ENCODE peak calls at places on chromosomes 1 and 21, in five cellular contexts. One of them, this sample, is unnamed.

GRCh38 chr1:168485048-168485447 is 58.7 kb downstream of the XCL2 start:
- DNase-seq in mucosa of descending colon: peak
- DNase-seq in SW480: no peak
- DNase-seq in activated T-helper 1 cell treated with anti-CD3 and anti-CD28 coated beads, Interleukin-12 subunit alpha, Interleukin-12 subunit beta, Interleukin-2, Interleukin-4 antibody, amounts not matched to agents 30 ng/mL and 10 ng/mL and 1 ng/mL, durations not matched to agents 14 hours and 24 hours and 36 hours: no peak
- DNase-seq in heart right ventricle: no peak
- DNase-seq in this sample: no peak

GRCh38 chr1:90564164-90564563 is 152.9 kb downstream of the BARHL2 start:
- DNase-seq in mucosa of descending colon: no peak
- DNase-seq in SW480: no peak
- DNase-seq in activated T-helper 1 cell treated with anti-CD3 and anti-CD28 coated beads, Interleukin-12 subunit alpha, Interleukin-12 subunit beta, Interleukin-2, Interleukin-4 antibody, amounts not matched to agents 30 ng/mL and 10 ng/mL and 1 ng/mL, durations not matched to agents 14 hours and 24 hours and 36 hours: no peak
- DNase-seq in heart right ventricle: no peak
- DNase-seq in this sample: no peak

GRCh38 chr1:76680676-76681075 is 186.6 kb upstream of the ST6GALNAC5 start:
- DNase-seq in mucosa of descending colon: no peak
- DNase-seq in SW480: no peak
- DNase-seq in activated T-helper 1 cell treated with anti-CD3 and anti-CD28 coated beads, Interleukin-12 subunit alpha, Interleukin-12 subunit beta, Interleukin-2, Interleukin-4 antibody, amounts not matched to agents 30 ng/mL and 10 ng/mL and 1 ng/mL, durations not matched to agents 14 hours and 24 hours and 36 hours: no peak
- DNase-seq in heart right ventricle: no peak
- DNase-seq in this sample: no peak

GRCh38 chr1:27542463-27543273 is 52.7 kb upstream of the WASF2 start:
- DNase-seq in mucosa of descending colon: no peak
- DNase-seq in SW480: peak
- DNase-seq in activated T-helper 1 cell treated with anti-CD3 and anti-CD28 coated beads, Interleukin-12 subunit alpha, Interleukin-12 subunit beta, Interleukin-2, Interleukin-4 antibody, amounts not matched to agents 30 ng/mL and 10 ng/mL and 1 ng/mL, durations not matched to agents 14 hours and 24 hours and 36 hours: no peak
- DNase-seq in heart right ventricle: peak
- DNase-seq in this sample: no peak

GRCh38 chr21:37061926-37062591 is 10.8 kb downstream of the PIGP start:
- DNase-seq in mucosa of descending colon: no peak
- DNase-seq in SW480: peak
- DNase-seq in activated T-helper 1 cell treated with anti-CD3 and anti-CD28 coated beads, Interleukin-12 subunit alpha, Interleukin-12 subunit beta, Interleukin-2, Interleukin-4 antibody, amounts not matched to agents 30 ng/mL and 10 ng/mL and 1 ng/mL, durations not matched to agents 14 hours and 24 hours and 36 hours: no peak
- DNase-seq in heart right ventricle: no peak
- DNase-seq in this sample: no peak

GRCh38 chr21:32599146-32599925 is 12.8 kb downstream of the CFAP298 start:
- DNase-seq in mucosa of descending colon: no peak
- DNase-seq in SW480: peak
- DNase-seq in activated T-helper 1 cell treated with anti-CD3 and anti-CD28 coated beads, Interleukin-12 subunit alpha, Interleukin-12 subunit beta, Interleukin-2, Interleukin-4 antibody, amounts not matched to agents 30 ng/mL and 10 ng/mL and 1 ng/mL, durations not matched to agents 14 hours and 24 hours and 36 hours: no peak
- DNase-seq in heart right ventricle: no peak
- DNase-seq in this sample: no peak

GRCh38 chr1:24850353-24850905 is 79.6 kb downstream of the RUNX3 start:
- DNase-seq in mucosa of descending colon: no peak
- DNase-seq in SW480: no peak
- DNase-seq in activated T-helper 1 cell treated with anti-CD3 and anti-CD28 coated beads, Interleukin-12 subunit alpha, Interleukin-12 subunit beta, Interleukin-2, Interleukin-4 antibody, amounts not matched to agents 30 ng/mL and 10 ng/mL and 1 ng/mL, durations not matched to agents 14 hours and 24 hours and 36 hours: no peak
- DNase-seq in heart right ventricle: no peak
- DNase-seq in this sample: no peak

GRCh38 chr1:3630914-3631313 is 6.1 kb downstream of the TPRG1L start:
- DNase-seq in mucosa of descending colon: no peak
- DNase-seq in SW480: no peak
- DNase-seq in activated T-helper 1 cell treated with anti-CD3 and anti-CD28 coated beads, Interleukin-12 subunit alpha, Interleukin-12 subunit beta, Interleukin-2, Interleukin-4 antibody, amounts not matched to agents 30 ng/mL and 10 ng/mL and 1 ng/mL, durations not matched to agents 14 hours and 24 hours and 36 hours: no peak
- DNase-seq in heart right ventricle: no peak
- DNase-seq in this sample: no peak

GRCh38 chr1:50266509-50266908 is 156.7 kb downstream of the DMRTA2 start:
- DNase-seq in mucosa of descending colon: no peak
- DNase-seq in SW480: peak
- DNase-seq in activated T-helper 1 cell treated with anti-CD3 and anti-CD28 coated beads, Interleukin-12 subunit alpha, Interleukin-12 subunit beta, Interleukin-2, Interleukin-4 antibody, amounts not matched to agents 30 ng/mL and 10 ng/mL and 1 ng/mL, durations not matched to agents 14 hours and 24 hours and 36 hours: no peak
- DNase-seq in heart right ventricle: no peak
- DNase-seq in this sample: no peak

GRCh38 chr1:180905927-180906326 is 6.8 kb upstream of the KIAA1614 start:
- DNase-seq in mucosa of descending colon: no peak
- DNase-seq in SW480: no peak
- DNase-seq in activated T-helper 1 cell treated with anti-CD3 and anti-CD28 coated beads, Interleukin-12 subunit alpha, Interleukin-12 subunit beta, Interleukin-2, Interleukin-4 antibody, amounts not matched to agents 30 ng/mL and 10 ng/mL and 1 ng/mL, durations not matched to agents 14 hours and 24 hours and 36 hours: no peak
- DNase-seq in heart right ventricle: no peak
- DNase-seq in this sample: no peak

GRCh38 chr1:210586785-210587184 is 258.1 kb downstream of the HHAT start:
- DNase-seq in mucosa of descending colon: no peak
- DNase-seq in SW480: no peak
- DNase-seq in activated T-helper 1 cell treated with anti-CD3 and anti-CD28 coated beads, Interleukin-12 subunit alpha, Interleukin-12 subunit beta, Interleukin-2, Interleukin-4 antibody, amounts not matched to agents 30 ng/mL and 10 ng/mL and 1 ng/mL, durations not matched to agents 14 hours and 24 hours and 36 hours: no peak
- DNase-seq in heart right ventricle: no peak
- DNase-seq in this sample: no peak

GRCh38 chr1:30190481-30191153 is 532.8 kb downstream of the MATN1 start:
- DNase-seq in mucosa of descending colon: no peak
- DNase-seq in SW480: no peak
- DNase-seq in activated T-helper 1 cell treated with anti-CD3 and anti-CD28 coated beads, Interleukin-12 subunit alpha, Interleukin-12 subunit beta, Interleukin-2, Interleukin-4 antibody, amounts not matched to agents 30 ng/mL and 10 ng/mL and 1 ng/mL, durations not matched to agents 14 hours and 24 hours and 36 hours: no peak
- DNase-seq in heart right ventricle: no peak
- DNase-seq in this sample: no peak

GRCh38 chr1:100284591-100284990 is 18.6 kb downstream of the RTCA start:
- DNase-seq in mucosa of descending colon: no peak
- DNase-seq in SW480: no peak
- DNase-seq in activated T-helper 1 cell treated with anti-CD3 and anti-CD28 coated beads, Interleukin-12 subunit alpha, Interleukin-12 subunit beta, Interleukin-2, Interleukin-4 antibody, amounts not matched to agents 30 ng/mL and 10 ng/mL and 1 ng/mL, durations not matched to agents 14 hours and 24 hours and 36 hours: no peak
- DNase-seq in heart right ventricle: no peak
- DNase-seq in this sample: no peak

GRCh38 chr1:60874703-60875102 is 207.7 kb upstream of the NFIA start:
- DNase-seq in mucosa of descending colon: no peak
- DNase-seq in SW480: peak
- DNase-seq in activated T-helper 1 cell treated with anti-CD3 and anti-CD28 coated beads, Interleukin-12 subunit alpha, Interleukin-12 subunit beta, Interleukin-2, Interleukin-4 antibody, amounts not matched to agents 30 ng/mL and 10 ng/mL and 1 ng/mL, durations not matched to agents 14 hours and 24 hours and 36 hours: no peak
- DNase-seq in heart right ventricle: no peak
- DNase-seq in this sample: no peak

GRCh38 chr1:30527511-30528140 is 195.8 kb downstream of the MATN1 start:
- DNase-seq in mucosa of descending colon: no peak
- DNase-seq in SW480: peak
- DNase-seq in activated T-helper 1 cell treated with anti-CD3 and anti-CD28 coated beads, Interleukin-12 subunit alpha, Interleukin-12 subunit beta, Interleukin-2, Interleukin-4 antibody, amounts not matched to agents 30 ng/mL and 10 ng/mL and 1 ng/mL, durations not matched to agents 14 hours and 24 hours and 36 hours: no peak
- DNase-seq in heart right ventricle: peak
- DNase-seq in this sample: no peak

GRCh38 chr1:234609528-234610042 is 393 bp downstream of the IRF2BP2 start:
- DNase-seq in mucosa of descending colon: no peak
- DNase-seq in SW480: no peak
- DNase-seq in activated T-helper 1 cell treated with anti-CD3 and anti-CD28 coated beads, Interleukin-12 subunit alpha, Interleukin-12 subunit beta, Interleukin-2, Interleukin-4 antibody, amounts not matched to agents 30 ng/mL and 10 ng/mL and 1 ng/mL, durations not matched to agents 14 hours and 24 hours and 36 hours: peak
- DNase-seq in heart right ventricle: peak
- DNase-seq in this sample: no peak

GRCh38 chr1:45410850-45411509 is 70.7 kb upstream of the MUTYH start:
- DNase-seq in mucosa of descending colon: no peak
- DNase-seq in SW480: no peak
- DNase-seq in activated T-helper 1 cell treated with anti-CD3 and anti-CD28 coated beads, Interleukin-12 subunit alpha, Interleukin-12 subunit beta, Interleukin-2, Interleukin-4 antibody, amounts not matched to agents 30 ng/mL and 10 ng/mL and 1 ng/mL, durations not matched to agents 14 hours and 24 hours and 36 hours: no peak
- DNase-seq in heart right ventricle: no peak
- DNase-seq in this sample: no peak